ENCODE peak calls at places on chromosomes 4 and X, in four cellular contexts. B is fibroblast of lung, D is tibial nerve, F is NB4. N is an unnamed sample.

GRCh38 chrX:8636442-8636841 is 95.5 kb downstream of the ANOS1 start:
- DNase-seq in B (no peak), D (no peak), F (no peak), N (no peak)

GRCh38 chrX:24577091-24577490 is 70.1 kb downstream of the PCYT1B start:
- DNase-seq in B (no peak), F (no peak), D (no peak), N (no peak)

GRCh38 chr4:33357121-33357520 is 2637.0 kb downstream of the PCDH7 start:
- DNase-seq in D (no peak), B (no peak), F (no peak), N (no peak)

GRCh38 chr4:184387351-184387750 is 87.0 kb downstream of the IRF2 start:
- DNase-seq in F (no peak), D (no peak), B (no peak), N (no peak)

GRCh38 chrX:35682481-35682880 is 115.7 kb upstream of the MAGEB16 start:
- DNase-seq in B (no peak), F (no peak), D (no peak), N (no peak)

GRCh38 chrX:64265265-64265664 is 34.9 kb upstream of the ASB12 start:
- DNase-seq in B (no peak), F (no peak), D (no peak), N (no peak)

GRCh38 chr4:13089659-13089998 is 394.5 kb downstream of the RAB28 start:
- DNase-seq in B (no peak), F (no peak), D (no peak), N (no peak)

GRCh38 chrX:48883729-48884128 is 13.8 kb downstream of the TIMM17B start:
- DNase-seq in D (no peak), B (no peak), F (no peak), N (no peak)

GRCh38 chr4:10625130-10625529 is 59.4 kb downstream of the CLNK start:
- DNase-seq in D (no peak), F (no peak), B (no peak), N (no peak)

GRCh38 chr4:2790583-2791517 is 2.0 kb upstream of the SH3BP2 start:
- DNase-seq in D (peak; percentile 9), B (no peak), F (peak; percentile 63), N (no peak)

GRCh38 chr4:151291485-151291884 is 14.5 kb downstream of the PRSS48 start:
- DNase-seq in D (no peak), B (no peak), F (no peak), N (no peak)

GRCh38 chr4:19368800-19369199 is 882.9 kb upstream of the SLIT2 start:
- DNase-seq in D (no peak), B (no peak), F (no peak), N (no peak)

GRCh38 chrX:12701625-12702024 is 89.6 kb upstream of the PRPS2 start:
- DNase-seq in B (peak; percentile 57), F (peak; percentile 56), D (no peak), N (peak; percentile 16)

GRCh38 chrX:130083656-130084382 is 26.5 kb downstream of the ELF4 start:
- DNase-seq in B (no peak), F (peak; percentile 82), D (no peak), N (no peak)

GRCh38 chrX:38870386-38870895 is 69.2 kb downstream of the MID1IP1 start:
- DNase-seq in D (no peak), B (no peak), F (peak; percentile 33), N (no peak)
- H3K4me3 ChIP-seq in D (no peak overlapping the region), B (no peak overlapping the region), F (no peak overlapping the region), N (no peak overlapping the region)

DNA sequence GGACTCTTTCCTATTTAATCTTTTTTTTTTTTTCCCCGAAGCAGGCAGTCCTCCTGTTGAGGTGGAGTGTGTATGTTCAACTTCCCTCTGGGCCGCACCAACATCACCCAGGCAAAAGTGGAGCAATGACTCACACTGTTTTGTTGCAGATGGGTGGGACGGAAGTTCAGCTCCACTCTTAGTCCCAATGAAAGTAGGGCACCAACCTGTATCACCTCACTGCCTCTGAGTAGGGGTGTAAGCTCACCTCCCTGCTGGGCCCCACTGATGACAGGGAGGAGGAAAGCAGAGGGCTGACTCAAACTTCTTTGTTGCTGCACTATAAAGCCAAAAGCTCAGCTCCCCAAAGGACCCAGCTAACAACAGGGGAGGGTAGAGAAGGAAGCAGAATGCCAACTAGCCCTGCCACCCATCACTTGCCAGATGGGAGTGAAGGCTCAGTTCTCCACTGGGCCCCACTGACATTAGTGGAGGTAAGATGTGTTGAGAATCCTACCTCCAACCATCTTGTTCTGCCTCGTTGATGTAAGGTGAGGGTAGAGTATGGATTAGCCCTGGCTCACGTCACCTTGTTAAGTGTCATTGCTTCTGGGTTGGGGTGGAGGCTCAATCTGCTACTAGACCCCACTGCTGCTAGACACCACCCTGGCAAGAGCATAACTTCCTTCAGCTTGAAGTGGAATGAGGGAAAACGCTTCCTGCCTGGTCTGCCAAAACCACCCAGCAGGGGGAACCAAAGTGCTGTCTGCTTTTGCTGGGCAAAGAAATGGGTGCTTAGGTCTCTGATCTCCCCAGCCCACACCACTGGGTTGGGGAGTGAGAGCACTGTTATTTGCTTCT is 14.1 kb downstream of the RPS6KA3 start:
- DNase-seq in B (peak; percentile 56), F (peak; percentile 63), D (no peak), N (no peak)
- TF ChIP-seq CTCF in B (peak; percentile 54), F (peak; percentile 64), D (peak; percentile 28), N (peak; percentile 84)

GRCh38 chrX:120692319-120692718 is 62.5 kb upstream of the C1GALT1C1 start:
- DNase-seq in F (no peak), D (no peak), B (no peak), N (no peak)
- H3K4me3 ChIP-seq in F (no peak overlapping the region), D (no peak overlapping the region), B (no peak overlapping the region), N (no peak overlapping the region)

DNA sequence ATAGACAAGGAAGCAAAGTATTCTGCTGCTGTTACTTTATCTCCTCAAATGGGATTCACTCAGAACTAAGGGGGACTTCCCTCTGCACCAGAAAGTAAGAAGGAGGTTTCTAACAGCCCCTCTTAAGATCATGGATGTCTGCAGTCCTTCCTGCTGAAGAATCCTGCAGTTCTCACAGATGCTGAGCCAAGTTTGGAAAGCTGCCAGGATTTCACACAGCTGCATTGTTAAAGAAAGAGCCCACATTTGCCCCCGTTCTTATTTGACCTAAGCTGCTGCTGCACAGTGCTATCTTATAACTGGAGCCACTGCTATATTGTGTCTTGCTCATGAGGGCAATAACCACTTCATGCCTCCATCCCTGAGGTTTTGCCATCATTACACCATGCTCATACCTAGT is 81.1 kb downstream of the FAAH2 start:
- DNase-seq in D (no peak), B (no peak), F (no peak), N (no peak)
- TF ChIP-seq CTCF in D (no peak), B (no peak), F (no peak), N (no peak)

GRCh38 chr4:20416800-20417199 is 165.1 kb downstream of the SLIT2 start:
- DNase-seq in F (no peak), B (no peak), D (no peak), N (no peak)

GRCh38 chr4:20420916-20421315 is 169.2 kb downstream of the SLIT2 start:
- DNase-seq in B (no peak), D (no peak), F (no peak), N (no peak)

GRCh38 chr4:20422398-20422797 is 170.7 kb downstream of the SLIT2 start:
- DNase-seq in D (no peak), B (peak; percentile 72), F (peak; percentile 66), N (no peak)

GRCh38 chr4:20421586-20421985 is 169.9 kb downstream of the SLIT2 start:
- DNase-seq in B (peak; percentile 31), F (no peak), D (no peak), N (no peak)

GRCh38 chr4:20418865-20419451 is 167.3 kb downstream of the SLIT2 start:
- DNase-seq in F (peak; percentile 74), D (no peak), B (peak; percentile 87), N (peak; percentile 57)
- H3K4me3 ChIP-seq in F (peak overlapping the region; percentile 25), D (no peak overlapping the region), B (peak overlapping the region; percentile 45), N (no peak overlapping the region)

GRCh38 chrX:125132274-125132673 is 187.4 kb upstream of the TEX13C start:
- DNase-seq in D (no peak), B (no peak), F (peak; percentile 48), N (no peak)

DNA sequence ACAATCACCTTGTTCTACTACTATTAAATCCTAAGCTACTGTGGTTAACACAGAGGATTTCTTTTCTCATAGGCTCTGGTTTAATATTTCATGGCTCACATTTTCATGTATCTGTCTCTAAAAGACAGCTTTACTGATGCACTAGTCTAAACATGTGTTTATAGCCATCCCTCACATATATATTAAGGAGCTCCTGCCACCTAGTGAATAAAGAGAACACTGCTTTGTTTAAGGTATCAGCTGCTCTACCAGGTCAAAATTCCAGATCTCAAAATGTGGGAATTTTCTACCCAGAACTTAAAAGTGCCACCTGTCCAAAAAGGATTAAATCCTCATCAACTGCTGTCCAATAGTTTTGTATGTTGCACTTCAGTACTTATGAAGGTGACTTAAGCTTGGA is 188.5 kb upstream of the TEX13C start:
- DNase-seq in B (no peak), D (no peak), F (peak; percentile 6), N (no peak)
- TF ChIP-seq CTCF in B (no peak), D (no peak), F (peak; percentile 9), N (no peak)

N was measured in AG09309.